ENCODE peak calls at places on chromosome 1, in four cellular contexts. G is stimulated activated CD4-positive, alpha-beta T cell treated with anti-CD3 and anti-CD28 coated beads, TNF-alpha, amount 100 ng/mL, for 24 hours; Q is OCI-LY7; J is spleen. P is an unnamed sample.

GRCh38 chr1:180152588-180152987 is 2.1 kb upstream of the QSOX1 start:
- DNase-seq in Q (no peak), G (no peak), J (no peak), P (no peak)

GRCh38 chr1:12040457-12041051 is 21.3 kb downstream of the MIIP start:
- DNase-seq in J (no peak), G (no peak), Q (peak), P (no peak)

GRCh38 chr1:197811769-197812168 is 36.5 kb upstream of the DENND1B start:
- DNase-seq in J (no peak), Q (no peak), G (no peak), P (no peak)

GRCh38 chr1:20109223-20109856 is 10.0 kb downstream of the PLA2G2D start:
- DNase-seq in Q (no peak), J (no peak), G (no peak), P (peak)

GRCh38 chr1:39142394-39143060 is 62.0 kb upstream of the MACF1 start:
- DNase-seq in Q (no peak), J (no peak), G (no peak), P (no peak)

GRCh38 chr1:2098301-2098698 is 48.1 kb downstream of the PRKCZ start:
- DNase-seq in Q (no peak), G (no peak), J (no peak), P (no peak)

GRCh38 chr1:15852828-15853302 is 5.4 kb downstream of the SPEN start:
- DNase-seq in G (no peak), J (no peak), Q (no peak), P (no peak)

GRCh38 chr1:156814571-156815260 is 1.9 kb downstream of the SH2D2A start:
- DNase-seq in Q (no peak), G (no peak), J (no peak), P (no peak)

GRCh38 chr1:178119623-178120022 is 25.7 kb downstream of the RASAL2 start:
- DNase-seq in Q (no peak), G (no peak), J (no peak), P (no peak)

GRCh38 chr1:5254975-5255374 is 600.6 kb downstream of the AJAP1 start:
- DNase-seq in J (no peak), Q (no peak), G (no peak), P (no peak)

GRCh38 chr1:116373451-116374339 is 651 bp downstream of the ATP1A1 start:
- DNase-seq in G (no peak), J (peak), Q (peak), P (peak)

GRCh38 chr1:154406572-154406879 is 1.4 kb downstream of the IL6R start:
- DNase-seq in G (no peak), Q (no peak), J (no peak), P (no peak)

GRCh38 chr1:39499668-39500067 is 8.2 kb downstream of the BMP8A start:
- DNase-seq in J (no peak), G (no peak), Q (no peak), P (peak)

GRCh38 chr1:32636793-32637561 is 13.4 kb downstream of the ZBTB8OS start:
- DNase-seq in J (no peak), G (no peak), Q (no peak), P (no peak)

GRCh38 chr1:178536844-178537371 is 24.0 kb downstream of the TEX35 start:
- DNase-seq in G (no peak), Q (no peak), J (peak), P (no peak)

GRCh38 chr1:5978452-5978851 is 13.8 kb downstream of the NPHP4 start:
- DNase-seq in Q (no peak), G (no peak), J (peak), P (peak)